ENCODE peak calls at places on chromosome 5, in eight cellular contexts. R is AG09309; M is stimulated activated CD8-positive, alpha-beta memory T cell treated with anti-CD3 and anti-CD28 coated beads, Interleukin-7, amount 100 ng/mL, for 24 hours; P is cardiac fibroblast; H is suprapubic skin; Y is CD4-positive, alpha-beta T cell; W is stimulated activated CD4-positive, alpha-beta T cell treated with anti-CD3 and anti-CD28 coated beads, Interleukin-4, amount 100 ng/mL, for 24 hours; J is mucosa of descending colon. N is an unnamed sample.

GRCh38 chr5:55982957-55983381 is 11.8 kb downstream of the IL6ST start:
- DNase-seq in H (no peak), R (no peak), W (no peak), P (no peak), J (peak), M (no peak), Y (no peak), N (no peak)

GRCh38 chr5:129382921-129383672 is 77.0 kb upstream of the ADAMTS19 start:
- DNase-seq in R (no peak), P (peak), H (no peak), J (no peak), W (no peak), M (no peak), Y (no peak), N (no peak)

GRCh38 chr5:127754259-127754658 is 51.1 kb downstream of the CCDC192 start:
- DNase-seq in J (peak), R (no peak), Y (no peak), H (no peak), M (no peak), P (peak), W (no peak), N (no peak)

GRCh38 chr5:62354028-62354874 is 48.2 kb downstream of the KIF2A start:
- DNase-seq in H (no peak), M (no peak), R (peak), W (peak), Y (no peak), P (peak), J (peak), N (no peak)

GRCh38 chr5:133779828-133780475 is 167.6 kb upstream of the FSTL4 start:
- DNase-seq in H (no peak), Y (no peak), M (no peak), W (no peak), J (no peak), R (no peak), P (no peak), N (no peak)

GRCh38 chr5:172729588-172729987 is 41.4 kb downstream of the DUSP1 start:
- DNase-seq in J (no peak), Y (no peak), R (no peak), H (no peak), M (no peak), W (no peak), P (no peak), N (no peak)

GRCh38 chr5:169637085-169637855 is at the start of gene DOCK2:
- DNase-seq in H (no peak), R (no peak), W (peak), Y (peak), M (peak), J (peak), P (no peak), N (peak)

GRCh38 chr5:17190242-17190778 is 27.1 kb upstream of the BASP1 start:
- DNase-seq in H (no peak), J (peak), Y (no peak), R (peak), M (no peak), W (no peak), P (peak), N (no peak)

GRCh38 chr5:34412769-34413168 is 243.4 kb upstream of the RAI14 start:
- DNase-seq in J (no peak), W (no peak), H (no peak), M (no peak), P (no peak), R (no peak), Y (no peak), N (no peak)

N was measured in right lobe of liver.